ENCODE peak calls at places on chromosome 11, in five cellular contexts. E is A549, J is heart right ventricle, K is mammary epithelial cell, Y is kidney. W is an unnamed sample.

GRCh38 chr11:75667831-75668507 is 869 bp downstream of the MAP6 start:
- DNase-seq in E (peak; percentile 35), J (peak; percentile 59), K (peak; percentile 36), Y (peak; percentile 87), W (peak; percentile 43)

GRCh38 chr11:112999518-112999917 is 38.3 kb downstream of the NCAM1 start:
- DNase-seq in E (no peak), J (no peak), K (peak; percentile 60), Y (no peak), W (peak; percentile 17)

GRCh38 chr11:40787243-40787642 is 672.2 kb downstream of the LRRC4C start:
- DNase-seq in E (no peak), J (no peak), K (no peak), Y (no peak), W (no peak)

GRCh38 chr11:73040046-73040445 is 102.1 kb downstream of the FCHSD2 start:
- DNase-seq in E (no peak), J (no peak), K (no peak), Y (no peak), W (peak; percentile 69)

GRCh38 chr11:72740562-72741428 is 11.4 kb downstream of the ARAP1 start:
- DNase-seq in E (no peak), J (no peak), K (no peak), Y (peak; percentile 45), W (no peak)

GRCh38 chr11:124832571-124832970 is 32.4 kb upstream of the MSANTD2 start:
- DNase-seq in E (no peak), J (no peak), K (peak; percentile 90), Y (no peak), W (no peak)

GRCh38 chr11:58900479-58901420 is 38.5 kb upstream of the GLYATL1 start:
- DNase-seq in E (peak; percentile 47), J (peak; percentile 64), K (peak; percentile 85), Y (no peak), W (peak; percentile 44)

GRCh38 chr11:122951231-122951630 is 30.4 kb downstream of the BSX start:
- DNase-seq in E (no peak), J (no peak), K (no peak), Y (no peak), W (no peak)

GRCh38 chr11:34426766-34427170 is 12.0 kb upstream of the CAT start:
- DNase-seq in E (no peak), J (no peak), K (no peak), Y (no peak), W (no peak)

GRCh38 chr11:118691926-118692830 is 12.7 kb upstream of the TREH start:
- DNase-seq in E (no peak), J (no peak), K (peak; percentile 95), Y (no peak), W (peak; percentile 51)

GRCh38 chr11:82776377-82776776 is 42.7 kb upstream of the FAM181B start:
- DNase-seq in E (no peak), J (no peak), K (peak; percentile 78), Y (no peak), W (peak; percentile 86)

GRCh38 chr11:28820296-28820989 is 712.3 kb downstream of the METTL15 start:
- DNase-seq in E (no peak), J (no peak), K (no peak), Y (no peak), W (no peak)

GRCh38 chr11:68128682-68129327 is 7.6 kb upstream of the CHKA start:
- DNase-seq in E (no peak), J (peak; percentile 62), K (no peak), Y (peak; percentile 83), W (no peak)

GRCh38 chr11:102267602-102268001 is 49.7 kb upstream of the BIRC3 start:
- DNase-seq in E (peak; percentile 40), J (no peak), K (peak; percentile 83), Y (no peak), W (no peak)

GRCh38 chr11:13288375-13289029 is 10.9 kb downstream of the BMAL1 start:
- DNase-seq in E (no peak), J (no peak), K (peak; percentile 33), Y (no peak), W (no peak)

GRCh38 chr11:110317516-110317932 is 21.1 kb upstream of the RDX start:
- DNase-seq in E (no peak), J (no peak), K (peak; percentile 33), Y (no peak), W (peak; percentile 56)

GRCh38 chr11:93494341-93494740 is 48.9 kb downstream of the SMCO4 start:
- DNase-seq in E (no peak), J (no peak), K (no peak), Y (no peak), W (no peak)

GRCh38 chr11:113531078-113531477 is 55.9 kb upstream of the DRD2 start:
- DNase-seq in E (no peak), J (no peak), K (no peak), Y (no peak), W (no peak)

GRCh38 chr11:70420008-70420464 is 21.7 kb downstream of the CTTN start:
- DNase-seq in E (no peak), J (no peak), K (no peak), Y (no peak), W (no peak)

GRCh38 chr11:125942276-125942611 is 3.6 kb upstream of the VSIG10L2 start:
- DNase-seq in E (no peak), J (no peak), K (no peak), Y (no peak), W (no peak)

GRCh38 chr11:67415501-67416304 is at the start of gene CARNS1:
- DNase-seq in E (no peak), J (no peak), K (no peak), Y (no peak), W (no peak)

GRCh38 chr11:119460130-119460529 is 37.2 kb upstream of the THY1 start:
- DNase-seq in E (no peak), J (no peak), K (no peak), Y (no peak), W (no peak)

GRCh38 chr11:129846508-129847335 is 31.1 kb downstream of the TMEM45B start:
- DNase-seq in E (no peak), J (no peak), K (peak; percentile 95), Y (no peak), W (peak; percentile 49)

GRCh38 chr11:73978576-73979086 is 4.0 kb downstream of the UCP2 start:
- DNase-seq in E (no peak), J (no peak), K (peak; percentile 19), Y (no peak), W (no peak)

GRCh38 chr11:9927670-9928069 is 263.8 kb downstream of the SWAP70 start:
- DNase-seq in E (no peak), J (no peak), K (no peak), Y (no peak), W (no peak)

GRCh38 chr11:9922806-9923205 is 258.9 kb downstream of the SWAP70 start:
- DNase-seq in E (no peak), J (no peak), K (no peak), Y (no peak), W (no peak)

GRCh38 chr11:9923280-9923679 is 259.4 kb downstream of the SWAP70 start:
- DNase-seq in E (no peak), J (no peak), K (no peak), Y (no peak), W (no peak)
- H3K27ac ChIP-seq in E (no peak overlapping the region), J (no peak overlapping the region), K (no peak overlapping the region), Y (no peak overlapping the region), W (no peak overlapping the region)

DNA sequence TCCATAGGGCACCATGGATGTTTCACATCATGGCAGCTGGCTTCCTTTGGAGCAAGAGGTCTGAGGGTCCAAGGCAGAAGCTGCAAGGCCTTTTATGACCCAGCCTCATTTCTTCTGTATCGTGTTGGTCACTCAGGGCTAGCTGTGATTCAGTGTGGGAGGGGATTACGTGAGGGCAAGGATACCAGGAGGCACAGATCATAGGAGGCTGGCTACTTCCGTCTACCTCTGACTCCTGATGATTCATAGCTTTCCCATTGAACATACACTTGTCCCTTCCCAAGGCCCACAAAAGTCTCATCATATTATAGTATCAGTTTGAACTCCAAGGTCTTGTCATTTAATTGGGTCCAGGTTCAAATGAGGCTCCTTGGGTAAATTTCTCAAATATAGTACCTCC is 135.3 kb upstream of the ZBED5 start:
- DNase-seq in E (no peak), J (no peak), K (peak; percentile 24), Y (no peak), W (no peak)
- H3K4me3 ChIP-seq in E (no peak overlapping the region), J (no peak overlapping the region), K (no peak overlapping the region), Y (no peak overlapping the region), W (no peak overlapping the region)

DNA sequence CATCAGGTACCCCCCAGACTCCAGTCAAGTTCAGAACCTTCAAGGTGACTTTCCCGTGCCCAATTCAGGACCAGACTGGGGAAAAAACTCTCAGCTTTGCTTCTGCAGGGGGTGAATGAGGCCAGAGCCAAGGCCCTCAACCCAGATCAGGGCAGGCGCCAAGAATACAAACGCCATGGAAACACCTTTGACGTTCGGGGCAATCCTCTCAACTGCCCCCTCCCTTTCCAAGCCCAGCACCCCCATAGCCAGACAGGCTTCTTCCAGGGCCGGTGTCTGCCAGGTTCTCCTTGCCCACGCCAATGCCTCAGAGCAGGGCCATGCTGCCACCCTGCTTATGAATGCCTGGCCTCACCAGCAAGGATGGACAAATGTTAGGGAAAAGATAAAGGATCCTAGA is 5.8 kb downstream of the ARHGAP1 start:
- DNase-seq in E (no peak), J (no peak), K (no peak), Y (no peak), W (no peak)
- H3K4me1 ChIP-seq in E (peaks cover 13% of the 10 kb centered on the region), J (peaks cover 60% of the 10 kb centered on the region), K (peaks cover 14% of the 10 kb centered on the region), Y (peaks cover 3% of the 10 kb centered on the region), W (no peaks in the 10 kb centered on the region)

DNA sequence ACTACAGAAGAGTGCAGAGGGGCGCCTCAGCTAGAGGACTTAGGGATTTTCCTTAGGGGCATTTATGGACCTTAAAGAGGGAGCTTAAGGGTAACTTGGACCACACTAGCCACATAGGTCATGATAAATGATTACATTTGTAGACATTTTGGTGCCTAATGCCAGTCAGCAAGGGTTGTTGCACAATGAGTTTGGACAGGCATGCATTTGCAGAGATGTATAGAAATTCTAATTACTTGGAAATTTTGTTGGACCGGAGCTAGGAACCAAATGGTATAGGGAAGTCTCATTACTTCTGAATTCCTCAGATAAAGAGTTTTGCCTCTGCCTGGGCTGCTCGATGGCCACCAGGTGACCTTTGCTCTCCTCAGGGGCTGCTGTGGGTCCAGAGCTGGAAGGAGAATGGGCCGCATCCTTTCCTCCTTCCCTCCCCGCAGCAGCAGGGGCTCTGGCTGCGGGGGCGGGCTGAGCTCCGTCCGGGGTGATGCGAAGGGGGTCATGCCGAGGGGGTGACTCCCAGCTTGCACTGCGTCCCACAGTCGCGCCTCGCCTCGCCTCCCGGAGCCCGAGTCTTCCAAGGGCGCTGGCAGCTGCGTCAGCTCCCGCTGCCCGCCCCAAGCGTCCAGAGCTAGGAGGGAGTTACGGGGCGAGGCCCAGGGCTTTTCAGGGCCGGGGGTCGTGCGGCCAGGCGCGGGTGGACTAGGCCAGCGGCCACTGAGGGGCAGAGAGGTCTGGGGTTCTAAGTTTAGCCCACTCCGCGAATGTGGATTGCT is 20.2 kb upstream of the MALAT1 start:
- DNase-seq in E (no peak), J (peak; percentile 78), K (no peak), Y (peak; percentile 93), W (no peak)
- H3K27ac ChIP-seq in E (peak overlapping the region; percentile 99), J (peak overlapping the region; percentile 100), K (peak overlapping the region; percentile 95), Y (peak overlapping the region; percentile 100), W (no peak overlapping the region)

W was measured in SJCRH30.